ENCODE peak calls at places on chromosomes 12 and 14, in ten cellular contexts. One of them, this sample, is unnamed.

GRCh38 chr14:53531151-53531550 is 378.0 kb upstream of the DDHD1 start:
- DNase-seq in GOT3: no peak
- DNase-seq in CD4-positive, alpha-beta memory T cell: no peak
- DNase-seq in mucosa of descending colon: no peak
- DNase-seq in Right ventricle myocardium inferior: no peak
- DNase-seq in thyroid gland: no peak
- DNase-seq in tibial artery: no peak
- DNase-seq in coronary artery: no peak
- DNase-seq in HTR-8/SVneo: no peak
- DNase-seq in GDM1: no peak
- DNase-seq in this sample: no peak

GRCh38 chr12:2624543-2625266 is 170.1 kb upstream of the FKBP4 start:
- DNase-seq in Right ventricle myocardium inferior: no peak
- DNase-seq in coronary artery: no peak
- DNase-seq in GOT3: no peak
- DNase-seq in thyroid gland: no peak
- DNase-seq in GDM1: peak
- DNase-seq in CD4-positive, alpha-beta memory T cell: no peak
- DNase-seq in HTR-8/SVneo: peak
- DNase-seq in mucosa of descending colon: no peak
- DNase-seq in tibial artery: no peak
- DNase-seq in this sample: peak

GRCh38 chr14:89870335-89870734 is 84.2 kb downstream of the EFCAB11 start:
- DNase-seq in mucosa of descending colon: no peak
- DNase-seq in tibial artery: no peak
- DNase-seq in coronary artery: no peak
- DNase-seq in HTR-8/SVneo: no peak
- DNase-seq in Right ventricle myocardium inferior: no peak
- DNase-seq in GOT3: no peak
- DNase-seq in GDM1: no peak
- DNase-seq in CD4-positive, alpha-beta memory T cell: no peak
- DNase-seq in thyroid gland: no peak
- DNase-seq in this sample: no peak

GRCh38 chr12:54716284-54716683 is 68.1 kb upstream of the DCD start:
- DNase-seq in tibial artery: no peak
- DNase-seq in Right ventricle myocardium inferior: no peak
- DNase-seq in GDM1: no peak
- DNase-seq in HTR-8/SVneo: no peak
- DNase-seq in GOT3: no peak
- DNase-seq in CD4-positive, alpha-beta memory T cell: no peak
- DNase-seq in mucosa of descending colon: no peak
- DNase-seq in thyroid gland: no peak
- DNase-seq in coronary artery: no peak
- DNase-seq in this sample: no peak

GRCh38 chr12:57868870-57869609 is 22.5 kb upstream of the CTDSP2 start:
- DNase-seq in tibial artery: peak
- DNase-seq in GOT3: peak
- DNase-seq in Right ventricle myocardium inferior: no peak
- DNase-seq in coronary artery: no peak
- DNase-seq in CD4-positive, alpha-beta memory T cell: no peak
- DNase-seq in HTR-8/SVneo: no peak
- DNase-seq in thyroid gland: no peak
- DNase-seq in GDM1: no peak
- DNase-seq in mucosa of descending colon: no peak
- DNase-seq in this sample: no peak

GRCh38 chr12:121295123-121295745 is 1.3 kb downstream of the CAMKK2 start:
- DNase-seq in tibial artery: no peak
- DNase-seq in thyroid gland: no peak
- DNase-seq in HTR-8/SVneo: no peak
- DNase-seq in CD4-positive, alpha-beta memory T cell: no peak
- DNase-seq in GDM1: no peak
- DNase-seq in mucosa of descending colon: no peak
- DNase-seq in Right ventricle myocardium inferior: no peak
- DNase-seq in coronary artery: peak
- DNase-seq in GOT3: no peak
- DNase-seq in this sample: peak

GRCh38 chr14:50714452-50715073 is 46.5 kb upstream of the SAV1 start:
- DNase-seq in thyroid gland: no peak
- DNase-seq in GOT3: no peak
- DNase-seq in tibial artery: no peak
- DNase-seq in HTR-8/SVneo: peak
- DNase-seq in Right ventricle myocardium inferior: no peak
- DNase-seq in mucosa of descending colon: peak
- DNase-seq in CD4-positive, alpha-beta memory T cell: peak
- DNase-seq in coronary artery: no peak
- DNase-seq in GDM1: peak
- DNase-seq in this sample: peak

GRCh38 chr12:103881261-103881660 is 40.2 kb upstream of the NT5DC3 start:
- DNase-seq in Right ventricle myocardium inferior: no peak
- DNase-seq in HTR-8/SVneo: no peak
- DNase-seq in mucosa of descending colon: no peak
- DNase-seq in GDM1: no peak
- DNase-seq in CD4-positive, alpha-beta memory T cell: no peak
- DNase-seq in tibial artery: no peak
- DNase-seq in coronary artery: no peak
- DNase-seq in GOT3: no peak
- DNase-seq in thyroid gland: no peak
- DNase-seq in this sample: no peak

GRCh38 chr14:100372357-100373048 is 49.4 kb downstream of the SLC25A47 start:
- DNase-seq in tibial artery: no peak
- DNase-seq in Right ventricle myocardium inferior: no peak
- DNase-seq in GDM1: no peak
- DNase-seq in thyroid gland: no peak
- DNase-seq in coronary artery: no peak
- DNase-seq in HTR-8/SVneo: no peak
- DNase-seq in CD4-positive, alpha-beta memory T cell: no peak
- DNase-seq in GOT3: no peak
- DNase-seq in mucosa of descending colon: no peak
- DNase-seq in this sample: no peak

GRCh38 chr14:74913986-74914573 is 9.0 kb downstream of the RPS6KL1 start:
- DNase-seq in GOT3: no peak
- DNase-seq in CD4-positive, alpha-beta memory T cell: no peak
- DNase-seq in HTR-8/SVneo: peak
- DNase-seq in coronary artery: peak
- DNase-seq in Right ventricle myocardium inferior: no peak
- DNase-seq in GDM1: peak
- DNase-seq in thyroid gland: peak
- DNase-seq in tibial artery: peak
- DNase-seq in mucosa of descending colon: peak
- DNase-seq in this sample: peak

GRCh38 chr14:59297070-59297766 is 108.8 kb downstream of the DAAM1 start:
- DNase-seq in GDM1: no peak
- DNase-seq in tibial artery: no peak
- DNase-seq in Right ventricle myocardium inferior: no peak
- DNase-seq in GOT3: no peak
- DNase-seq in coronary artery: no peak
- DNase-seq in HTR-8/SVneo: no peak
- DNase-seq in thyroid gland: no peak
- DNase-seq in CD4-positive, alpha-beta memory T cell: no peak
- DNase-seq in mucosa of descending colon: no peak
- DNase-seq in this sample: no peak

GRCh38 chr14:75198291-75198933 is 22.0 kb upstream of the TMED10 start:
- DNase-seq in mucosa of descending colon: peak
- DNase-seq in GDM1: no peak
- DNase-seq in Right ventricle myocardium inferior: peak
- DNase-seq in tibial artery: peak
- DNase-seq in coronary artery: peak
- DNase-seq in HTR-8/SVneo: no peak
- DNase-seq in thyroid gland: peak
- DNase-seq in GOT3: no peak
- DNase-seq in CD4-positive, alpha-beta memory T cell: no peak
- DNase-seq in this sample: peak

GRCh38 chr14:90103808-90104207 is 42.0 kb downstream of the KCNK13 start:
- DNase-seq in coronary artery: no peak
- DNase-seq in GDM1: no peak
- DNase-seq in Right ventricle myocardium inferior: no peak
- DNase-seq in CD4-positive, alpha-beta memory T cell: no peak
- DNase-seq in HTR-8/SVneo: no peak
- DNase-seq in tibial artery: no peak
- DNase-seq in GOT3: no peak
- DNase-seq in thyroid gland: no peak
- DNase-seq in mucosa of descending colon: no peak
- DNase-seq in this sample: no peak

GRCh38 chr14:20512139-20512905 is 7.0 kb downstream of the RNASE10 start:
- DNase-seq in CD4-positive, alpha-beta memory T cell: no peak
- DNase-seq in GDM1: no peak
- DNase-seq in tibial artery: no peak
- DNase-seq in mucosa of descending colon: no peak
- DNase-seq in Right ventricle myocardium inferior: no peak
- DNase-seq in coronary artery: no peak
- DNase-seq in thyroid gland: no peak
- DNase-seq in HTR-8/SVneo: no peak
- DNase-seq in GOT3: no peak
- DNase-seq in this sample: no peak

GRCh38 chr12:80632835-80633234 is 74.6 kb upstream of the MYF6 start:
- DNase-seq in GOT3: no peak
- DNase-seq in Right ventricle myocardium inferior: peak
- DNase-seq in CD4-positive, alpha-beta memory T cell: no peak
- DNase-seq in HTR-8/SVneo: peak
- DNase-seq in mucosa of descending colon: no peak
- DNase-seq in tibial artery: no peak
- DNase-seq in thyroid gland: peak
- DNase-seq in coronary artery: no peak
- DNase-seq in GDM1: no peak
- DNase-seq in this sample: peak

GRCh38 chr12:105613269-105613668 is 282.8 kb downstream of the C12orf75 start:
- DNase-seq in thyroid gland: no peak
- DNase-seq in mucosa of descending colon: no peak
- DNase-seq in HTR-8/SVneo: no peak
- DNase-seq in GOT3: no peak
- DNase-seq in coronary artery: no peak
- DNase-seq in tibial artery: no peak
- DNase-seq in CD4-positive, alpha-beta memory T cell: no peak
- DNase-seq in GDM1: no peak
- DNase-seq in Right ventricle myocardium inferior: no peak
- DNase-seq in this sample: no peak

GRCh38 chr14:79278798-79279644 is 932.3 kb downstream of the DIO2 start:
- DNase-seq in GOT3: no peak
- DNase-seq in thyroid gland: peak
- DNase-seq in tibial artery: peak
- DNase-seq in coronary artery: peak
- DNase-seq in mucosa of descending colon: peak
- DNase-seq in HTR-8/SVneo: peak
- DNase-seq in CD4-positive, alpha-beta memory T cell: no peak
- DNase-seq in Right ventricle myocardium inferior: peak
- DNase-seq in GDM1: no peak
- DNase-seq in this sample: peak

GRCh38 chr12:80222261-80222660 is 122.9 kb downstream of the OTOGL start:
- DNase-seq in tibial artery: no peak
- DNase-seq in CD4-positive, alpha-beta memory T cell: no peak
- DNase-seq in thyroid gland: no peak
- DNase-seq in mucosa of descending colon: no peak
- DNase-seq in Right ventricle myocardium inferior: no peak
- DNase-seq in HTR-8/SVneo: no peak
- DNase-seq in GDM1: no peak
- DNase-seq in coronary artery: no peak
- DNase-seq in GOT3: no peak
- DNase-seq in this sample: peak

GRCh38 chr12:15837141-15837781 is 44.9 kb upstream of the STRAP start:
- DNase-seq in thyroid gland: no peak
- DNase-seq in tibial artery: no peak
- DNase-seq in GDM1: no peak
- DNase-seq in HTR-8/SVneo: no peak
- DNase-seq in coronary artery: no peak
- DNase-seq in GOT3: no peak
- DNase-seq in mucosa of descending colon: no peak
- DNase-seq in CD4-positive, alpha-beta memory T cell: no peak
- DNase-seq in Right ventricle myocardium inferior: no peak
- DNase-seq in this sample: no peak

GRCh38 chr12:103169-103981 is 36.8 kb downstream of the IQSEC3 start:
- DNase-seq in GDM1: peak
- DNase-seq in Right ventricle myocardium inferior: no peak
- DNase-seq in HTR-8/SVneo: no peak
- DNase-seq in GOT3: no peak
- DNase-seq in mucosa of descending colon: no peak
- DNase-seq in coronary artery: no peak
- DNase-seq in CD4-positive, alpha-beta memory T cell: no peak
- DNase-seq in thyroid gland: no peak
- DNase-seq in tibial artery: peak
- DNase-seq in this sample: no peak

GRCh38 chr14:76640923-76641395 is 120.3 kb upstream of the VASH1 start:
- DNase-seq in tibial artery: no peak
- DNase-seq in Right ventricle myocardium inferior: no peak
- DNase-seq in CD4-positive, alpha-beta memory T cell: no peak
- DNase-seq in HTR-8/SVneo: no peak
- DNase-seq in GOT3: no peak
- DNase-seq in coronary artery: peak
- DNase-seq in thyroid gland: no peak
- DNase-seq in GDM1: no peak
- DNase-seq in mucosa of descending colon: no peak
- DNase-seq in this sample: no peak

GRCh38 chr12:123006977-123007376 is 26.5 kb downstream of the ARL6IP4 start:
- DNase-seq in HTR-8/SVneo: no peak
- DNase-seq in tibial artery: no peak
- DNase-seq in thyroid gland: no peak
- DNase-seq in CD4-positive, alpha-beta memory T cell: no peak
- DNase-seq in Right ventricle myocardium inferior: no peak
- DNase-seq in mucosa of descending colon: no peak
- DNase-seq in coronary artery: no peak
- DNase-seq in GDM1: no peak
- DNase-seq in GOT3: no peak
- DNase-seq in this sample: no peak

GRCh38 chr14:52917732-52918131 is 33.1 kb downstream of the FERMT2 start:
- DNase-seq in Right ventricle myocardium inferior: no peak
- DNase-seq in thyroid gland: no peak
- DNase-seq in GOT3: no peak
- DNase-seq in mucosa of descending colon: no peak
- DNase-seq in tibial artery: no peak
- DNase-seq in GDM1: no peak
- DNase-seq in CD4-positive, alpha-beta memory T cell: peak
- DNase-seq in HTR-8/SVneo: no peak
- DNase-seq in coronary artery: no peak
- DNase-seq in this sample: no peak

This sample was measured in KBM-7.